ENCODE peak calls at places on chromosomes 3 and 15, in five cellular contexts. A is mesenchymal stem cell, K is neuronal stem cell, X is H1, Z is trophoblast cell. V is an unnamed sample.

GRCh38 chr3:179837374-179837773 is 184.5 kb downstream of the USP13 start:
- DNase-seq in A (peak), K (no peak), X (no peak), Z (no peak), V (no peak)

GRCh38 chr15:54082836-54083492 is 104.7 kb downstream of the UNC13C start:
- DNase-seq in A (no peak), K (peak), X (peak), Z (peak), V (peak)

GRCh38 chr3:169104972-169105371 is 558.5 kb downstream of the MECOM start:
- DNase-seq in A (peak), K (no peak), X (no peak), Z (no peak), V (no peak)

GRCh38 chr3:124333931-124334640 is 342.2 kb upstream of the ROPN1 start:
- DNase-seq in A (no peak), K (no peak), X (no peak), Z (peak), V (no peak)

GRCh38 chr3:69665026-69665739 is 74.1 kb upstream of the MITF start:
- DNase-seq in A (peak), K (no peak), X (no peak), Z (peak), V (no peak)

GRCh38 chr15:37837276-37837675 is 97.2 kb upstream of the TMCO5A start:
- DNase-seq in A (no peak), K (no peak), X (no peak), Z (no peak), V (no peak)

GRCh38 chr15:57327985-57328471 is 48.3 kb upstream of the CGNL1 start:
- DNase-seq in A (peak), K (no peak), X (no peak), Z (peak), V (no peak)

GRCh38 chr3:184602406-184603155 is 41.0 kb downstream of the EPHB3 start:
- DNase-seq in A (peak), K (no peak), X (no peak), Z (no peak), V (peak)

GRCh38 chr15:78621810-78622402 is 1.1 kb upstream of the CHRNA3 start:
- DNase-seq in A (no peak), K (no peak), X (no peak), Z (no peak), V (no peak)

GRCh38 chr3:143222505-143222904 is 102.9 kb downstream of the CHST2 start:
- DNase-seq in A (peak), K (no peak), X (no peak), Z (no peak), V (no peak)

GRCh38 chr3:69305011-69305410 is 80.9 kb downstream of the FRMD4B start:
- DNase-seq in A (peak), K (no peak), X (no peak), Z (peak), V (no peak)

GRCh38 chr15:70680817-70681216 is 82.5 kb downstream of the UACA start:
- DNase-seq in A (no peak), K (no peak), X (no peak), Z (no peak), V (no peak)

GRCh38 chr15:39357478-39358268 is 223.2 kb upstream of the THBS1 start:
- DNase-seq in A (no peak), K (no peak), X (no peak), Z (no peak), V (no peak)

GRCh38 chr3:10419637-10420232 is 85.7 kb downstream of the ATP2B2 start:
- DNase-seq in A (no peak), K (no peak), X (no peak), Z (no peak), V (no peak)

GRCh38 chr3:189430166-189430565 is 201.0 kb upstream of the TP63 start:
- DNase-seq in A (no peak), K (no peak), X (no peak), Z (no peak), V (no peak)

GRCh38 chr15:68653795-68654194 is 75.0 kb downstream of the CORO2B start:
- DNase-seq in A (no peak), K (no peak), X (no peak), Z (no peak), V (no peak)

GRCh38 chr15:92271179-92271578 is 122.5 kb upstream of the ST8SIA2 start:
- DNase-seq in A (no peak), K (no peak), X (no peak), Z (no peak), V (no peak)

GRCh38 chr3:141081141-141081795 is 30.1 kb downstream of the SPSB4 start:
- DNase-seq in A (no peak), K (peak), X (peak), Z (no peak), V (no peak)

DNA sequence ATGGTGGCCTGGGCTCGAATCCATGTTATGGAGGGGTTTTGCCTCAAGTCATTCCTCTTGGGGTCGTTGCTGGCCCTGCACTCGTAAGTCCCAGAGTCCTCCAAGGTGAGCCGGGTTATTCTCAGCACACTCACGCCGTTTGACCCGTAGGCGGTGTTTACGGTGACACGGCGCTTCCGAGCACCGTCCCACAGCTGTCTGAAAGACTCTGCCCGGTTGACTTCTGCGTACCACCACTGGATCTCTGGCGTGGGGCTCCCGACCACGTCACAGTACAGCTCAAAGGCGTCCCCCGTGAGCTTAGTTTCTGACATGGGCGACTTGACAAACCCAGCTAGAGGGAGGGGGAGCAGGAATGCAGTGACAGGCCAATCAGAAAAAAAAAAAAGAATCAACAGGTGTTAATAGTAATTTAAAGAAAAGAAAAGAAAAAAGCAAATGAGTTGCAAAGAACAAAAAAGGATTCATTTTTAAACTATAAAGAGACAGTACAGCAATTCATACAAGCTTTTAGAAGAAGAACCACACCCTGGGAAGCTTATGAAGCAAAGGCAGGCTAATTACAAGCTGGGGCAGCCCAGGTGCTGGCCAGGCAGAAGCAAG is 36.1 kb downstream of the NPTN start:
- DNase-seq in A (no peak), K (no peak), X (no peak), Z (no peak), V (no peak)
- H3K4ac ChIP-seq in A (no peak), K (no peak), X (no peak), Z (peak), V (no peak)

GRCh38 chr3:102750322-102750721 is 315.5 kb downstream of the ZPLD1 start:
- DNase-seq in A (no peak), K (no peak), X (no peak), Z (no peak), V (no peak)

GRCh38 chr3:102745881-102746280 is 311.1 kb downstream of the ZPLD1 start:
- DNase-seq in A (no peak), K (no peak), X (no peak), Z (no peak), V (no peak)

GRCh38 chr3:102747611-102748010 is 312.8 kb downstream of the ZPLD1 start:
- DNase-seq in A (no peak), K (no peak), X (no peak), Z (no peak), V (no peak)

DNA sequence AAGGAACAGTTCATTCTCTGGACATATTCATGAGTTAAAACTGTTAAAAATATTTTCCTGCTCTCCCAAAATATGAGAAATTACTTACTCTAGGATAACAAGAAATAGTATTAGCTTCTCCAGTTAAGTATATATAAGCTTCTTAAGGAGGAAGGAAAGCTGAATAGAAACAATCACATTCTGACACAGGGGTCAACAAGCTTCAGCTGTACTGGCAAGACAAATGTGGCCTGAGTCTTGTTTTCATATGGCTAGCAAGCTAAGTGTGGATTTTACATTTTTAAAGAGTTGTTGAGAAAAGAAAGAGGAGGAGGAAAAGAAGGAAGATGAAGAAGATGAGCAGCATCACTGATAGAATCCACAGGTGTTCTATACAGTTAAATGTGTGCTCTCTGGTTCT is 313.8 kb downstream of the ZPLD1 start:
- DNase-seq in A (no peak), K (peak), X (no peak), Z (no peak), V (no peak)
- H2BK12ac ChIP-seq in A (no peak), K (no peak), X (no peak), Z (no peak), V (no peak)

GRCh38 chr15:41605566-41605965 is 46.6 kb downstream of the TYRO3 start:
- DNase-seq in A (no peak), K (no peak), X (no peak), Z (peak), V (no peak)
- H3K4ac ChIP-seq in A (no peak), K (no peak), X (no peak), Z (no peak), V (no peak)

GRCh38 chr3:172285844-172286243 is 162.4 kb downstream of the GHSR start:
- DNase-seq in A (peak), K (no peak), X (no peak), Z (peak), V (no peak)
- H2BK12ac ChIP-seq in A (no peak), K (no peak), X (no peak), Z (no peak), V (no peak)

DNA sequence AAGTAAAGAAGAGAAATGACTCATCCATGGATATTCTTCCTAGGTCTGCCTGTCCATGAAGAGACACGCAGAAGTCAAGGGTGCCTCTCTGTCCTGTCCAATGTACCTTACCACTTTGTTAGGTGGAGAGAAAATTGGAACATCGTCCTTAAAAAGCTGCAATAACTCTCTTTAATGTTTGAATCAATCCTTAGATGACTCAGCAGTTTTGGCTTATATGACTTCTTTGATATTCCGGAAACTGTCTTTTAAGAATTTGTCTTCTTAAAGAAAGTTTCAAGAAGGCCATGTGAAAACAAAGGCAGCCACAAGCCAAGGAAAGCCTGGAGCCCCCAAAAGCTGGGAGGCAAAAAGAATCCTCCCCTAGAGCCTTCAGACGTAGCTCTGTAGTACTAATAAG is 49.2 kb downstream of the MRPL3 start:
- DNase-seq in A (no peak), K (no peak), X (no peak), Z (no peak), V (no peak)
- H3K4ac ChIP-seq in A (no peak), K (no peak), X (no peak), Z (no peak), V (no peak)

GRCh38 chr3:47086071-47086470 is 77.8 kb downstream of the SETD2 start:
- DNase-seq in A (no peak), K (no peak), X (no peak), Z (no peak), V (no peak)
- H2BK12ac ChIP-seq in A (no peak), K (no peak), X (no peak), Z (no peak), V (no peak)